ENCODE peak calls at places on chromosomes 2 and 18, in ten cellular contexts. N, O, J, C, P, T, D, Q, A and F are unnamed samples.

GRCh38 chr2:97360202-97360601 is 229.5 kb downstream of the ANKRD36B start:
- DNase-seq in N (no peak), O (no peak), J (no peak), C (no peak), P (no peak), T (no peak), D (peak), Q (no peak), A (no peak), F (no peak)

GRCh38 chr2:216877085-216877484 is 17.2 kb upstream of the TNP1 start:
- DNase-seq in N (no peak), O (no peak), J (no peak), C (peak), P (no peak), T (no peak), D (no peak), Q (no peak), A (no peak), F (no peak)

GRCh38 chr2:126496493-126496892 is 159.5 kb upstream of the GYPC start:
- DNase-seq in N (no peak), O (no peak), J (no peak), C (peak), P (no peak), T (no peak), D (no peak), Q (no peak), A (no peak), F (no peak)

GRCh38 chr2:231412616-231412963 is 17.1 kb downstream of the B3GNT7 start:
- DNase-seq in N (no peak), O (no peak), J (no peak), C (no peak), P (no peak), T (no peak), D (no peak), Q (no peak), A (no peak), F (no peak)

GRCh38 chr18:51833850-51834249 is 506.1 kb upstream of the DCC start:
- DNase-seq in N (no peak), O (no peak), J (no peak), C (no peak), P (no peak), T (no peak), D (no peak), Q (no peak), A (no peak), F (no peak)

GRCh38 chr2:166158546-166158945 is 30.7 kb upstream of the SCN1A start:
- DNase-seq in N (no peak), O (no peak), J (no peak), C (no peak), P (no peak), T (no peak), D (no peak), Q (no peak), A (no peak), F (no peak)

GRCh38 chr18:6994719-6995430 is 122.7 kb downstream of the LAMA1 start:
- DNase-seq in N (no peak), O (no peak), J (no peak), C (no peak), P (no peak), T (no peak), D (no peak), Q (no peak), A (no peak), F (peak)

GRCh38 chr2:195632852-195633572 is 24.0 kb upstream of the SLC39A10 start:
- DNase-seq in N (no peak), O (no peak), J (no peak), C (no peak), P (no peak), T (no peak), D (no peak), Q (no peak), A (peak), F (no peak)

GRCh38 chr2:112482309-112483046 is 522 bp downstream of the TTL start:
- DNase-seq in N (peak), O (peak), J (peak), C (peak), P (peak), T (peak), D (peak), Q (peak), A (no peak), F (peak)

GRCh38 chr18:37575646-37576045 is 10.0 kb upstream of the CELF4 start:
- DNase-seq in N (no peak), O (no peak), J (no peak), C (no peak), P (no peak), T (no peak), D (no peak), Q (peak), A (no peak), F (no peak)

GRCh38 chr18:63505566-63506335 is 29.0 kb downstream of the SERPINB5 start:
- DNase-seq in N (peak), O (peak), J (no peak), C (peak), P (no peak), T (peak), D (peak), Q (no peak), A (peak), F (peak)

GRCh38 chr2:17124575-17125318 is 393.5 kb downstream of the RAD51AP2 start:
- DNase-seq in N (no peak), O (no peak), J (no peak), C (no peak), P (no peak), T (no peak), D (no peak), Q (no peak), A (peak), F (no peak)

GRCh38 chr2:239536186-239536585 is 135.4 kb upstream of the HDAC4 start:
- DNase-seq in N (no peak), O (no peak), J (no peak), C (no peak), P (no peak), T (no peak), D (no peak), Q (no peak), A (no peak), F (no peak)

GRCh38 chr2:173187911-173188788 is 112.5 kb downstream of the MAP3K20 start:
- DNase-seq in N (no peak), O (no peak), J (no peak), C (no peak), P (no peak), T (no peak), D (no peak), Q (no peak), A (no peak), F (peak)

GRCh38 chr2:85428343-85428881 is 9.9 kb downstream of the SH2D6 start:
- DNase-seq in N (no peak), O (no peak), J (no peak), C (no peak), P (no peak), T (no peak), D (peak), Q (no peak), A (peak), F (peak)

GRCh38 chr2:38620282-38620977 is 17.7 kb upstream of the HNRNPLL start:
- DNase-seq in N (no peak), O (no peak), J (no peak), C (no peak), P (no peak), T (no peak), D (no peak), Q (no peak), A (no peak), F (no peak)

GRCh38 chr2:117774716-117775115 is 39.8 kb upstream of the DDX18 start:
- DNase-seq in N (no peak), O (no peak), J (no peak), C (no peak), P (no peak), T (no peak), D (no peak), Q (no peak), A (no peak), F (no peak)

GRCh38 chr2:190574169-190574568 is 39.6 kb upstream of the NEMP2 start:
- DNase-seq in N (no peak), O (no peak), J (no peak), C (no peak), P (no peak), T (no peak), D (no peak), Q (no peak), A (no peak), F (no peak)

GRCh38 chr2:106094101-106094860 is 99.8 kb downstream of the UXS1 start:
- DNase-seq in N (no peak), O (no peak), J (no peak), C (no peak), P (no peak), T (no peak), D (no peak), Q (no peak), A (no peak), F (no peak)

GRCh38 chr18:6741290-6741689 is 11.8 kb downstream of the ARHGAP28 start:
- DNase-seq in N (no peak), O (no peak), J (no peak), C (no peak), P (no peak), T (no peak), D (no peak), Q (no peak), A (no peak), F (no peak)

GRCh38 chr18:6086731-6087130 is 191.4 kb upstream of the TMEM200C start:
- DNase-seq in N (no peak), O (no peak), J (no peak), C (no peak), P (no peak), T (no peak), D (no peak), Q (no peak), A (no peak), F (no peak)

GRCh38 chr18:36309436-36310391 is 12.2 kb downstream of the FHOD3 start:
- DNase-seq in N (no peak), O (peak), J (no peak), C (no peak), P (no peak), T (no peak), D (no peak), Q (no peak), A (no peak), F (no peak)

GRCh38 chr2:86193901-86194567 is 1.2 kb downstream of the IMMT start:
- DNase-seq in N (no peak), O (no peak), J (no peak), C (no peak), P (no peak), T (no peak), D (no peak), Q (no peak), A (peak), F (no peak)

GRCh38 chr2:224894356-224894755 is 147.9 kb downstream of the DOCK10 start:
- DNase-seq in N (peak), O (no peak), J (no peak), C (peak), P (no peak), T (no peak), D (no peak), Q (no peak), A (peak), F (no peak)

GRCh38 chr18:59951591-59951990 is 51.8 kb downstream of the PMAIP1 start:
- DNase-seq in N (no peak), O (no peak), J (no peak), C (no peak), P (no peak), T (no peak), D (no peak), Q (no peak), A (no peak), F (no peak)

GRCh38 chr2:46268986-46269385 is 28.2 kb upstream of the EPAS1 start:
- DNase-seq in N (no peak), O (no peak), J (no peak), C (no peak), P (no peak), T (no peak), D (no peak), Q (no peak), A (no peak), F (no peak)

GRCh38 chr2:99275882-99276281 is 20.4 kb upstream of the LYG2 start:
- DNase-seq in N (no peak), O (no peak), J (no peak), C (no peak), P (no peak), T (no peak), D (no peak), Q (no peak), A (no peak), F (no peak)

GRCh38 chr2:240250985-240251847 is 110.8 kb upstream of the OTOS start:
- DNase-seq in N (no peak), O (no peak), J (peak), C (no peak), P (peak), T (no peak), D (peak), Q (no peak), A (no peak), F (peak)

GRCh38 chr2:70705160-70705850 is 62.7 kb downstream of the ADD2 start:
- DNase-seq in N (no peak), O (no peak), J (no peak), C (no peak), P (no peak), T (no peak), D (no peak), Q (no peak), A (no peak), F (no peak)

GRCh38 chr2:99554238-99554637 is 64.4 kb upstream of the REV1 start:
- DNase-seq in N (no peak), O (peak), J (no peak), C (no peak), P (no peak), T (no peak), D (peak), Q (no peak), A (no peak), F (no peak)

GRCh38 chr18:13067124-13067523 is 76.0 kb downstream of the CEP192 start:
- DNase-seq in N (peak), O (no peak), J (no peak), C (peak), P (no peak), T (no peak), D (no peak), Q (no peak), A (peak), F (no peak)

GRCh38 chr18:5546660-5547059 is 2.9 kb upstream of the EPB41L3 start:
- DNase-seq in N (no peak), O (peak), J (no peak), C (peak), P (peak), T (no peak), D (peak), Q (no peak), A (peak), F (peak)